ENCODE peak calls at places on chromosomes 4 and X, in six cellular contexts. H is HCT116, M is Karpas-422, B is MM.1S, S is SK-N-SH, R is GM23248. T is an unnamed sample. For H3K4me1 and H3K9me2, the result is how much of the 10 kb centered on the place peaks cover.

GRCh38 chr4:74651198-74651597 is 143.1 kb downstream of the BTC start:
- DNase-seq in H (no peak), M (no peak), S (no peak), R (no peak), B (no peak), T (no peak)

GRCh38 chrX:16671005-16671404 is 21.0 kb downstream of the S100G start:
- DNase-seq in B (peak), R (peak), M (peak), H (peak), S (peak), T (peak)

GRCh38 chr4:156949373-156949814 is 22.2 kb downstream of the PDGFC start:
- DNase-seq in S (no peak), R (peak), H (no peak), B (no peak), M (no peak), T (peak)

GRCh38 chr4:84681488-84682274 is 98.8 kb downstream of the CDS1 start:
- DNase-seq in H (no peak), R (peak), B (peak), M (no peak), S (no peak), T (peak)

GRCh38 chr4:158051401-158052235 is 121.2 kb downstream of the GASK1B start:
- DNase-seq in R (peak), M (no peak), B (no peak), S (no peak), H (no peak), T (no peak)

GRCh38 chrX:140766024-140766611 is 56.6 kb downstream of the LINC00632 start:
- DNase-seq in H (no peak), S (peak), M (peak), R (peak), B (peak), T (peak)

GRCh38 chrX:134792077-134792476 is 133.8 kb upstream of the PLAC1 start:
- DNase-seq in R (no peak), H (no peak), M (no peak), S (no peak), B (no peak), T (peak)

GRCh38 chr4:2745981-2746806 is 9.9 kb downstream of the TNIP2 start:
- DNase-seq in R (peak), H (no peak), B (peak), M (peak), S (no peak), T (peak)

GRCh38 chr4:26568446-26568994 is 15.4 kb upstream of the TBC1D19 start:
- DNase-seq in M (no peak), S (no peak), R (peak), B (no peak), H (peak), T (peak)

GRCh38 chr4:22625301-22625700 is 67.4 kb upstream of the GBA3 start:
- DNase-seq in M (no peak), R (peak), S (no peak), H (no peak), B (no peak), T (peak)

GRCh38 chr4:134540588-134540987 is 339.0 kb upstream of the PABPC4L start:
- DNase-seq in R (no peak), B (no peak), M (no peak), H (no peak), S (no peak), T (no peak)

GRCh38 chr4:48939785-48940184 is 33.2 kb upstream of the OCIAD2 start:
- DNase-seq in R (peak), B (no peak), S (no peak), M (no peak), H (no peak), T (peak)

GRCh38 chrX:153761863-153762262 is 2.2 kb upstream of the PLXNB3 start:
- DNase-seq in H (no peak), S (no peak), B (no peak), R (no peak), M (peak), T (no peak)

GRCh38 chr4:77349796-77350195 is 192.8 kb downstream of the CCNG2 start:
- DNase-seq in M (no peak), B (no peak), R (peak), H (no peak), S (no peak), T (peak)

DNA sequence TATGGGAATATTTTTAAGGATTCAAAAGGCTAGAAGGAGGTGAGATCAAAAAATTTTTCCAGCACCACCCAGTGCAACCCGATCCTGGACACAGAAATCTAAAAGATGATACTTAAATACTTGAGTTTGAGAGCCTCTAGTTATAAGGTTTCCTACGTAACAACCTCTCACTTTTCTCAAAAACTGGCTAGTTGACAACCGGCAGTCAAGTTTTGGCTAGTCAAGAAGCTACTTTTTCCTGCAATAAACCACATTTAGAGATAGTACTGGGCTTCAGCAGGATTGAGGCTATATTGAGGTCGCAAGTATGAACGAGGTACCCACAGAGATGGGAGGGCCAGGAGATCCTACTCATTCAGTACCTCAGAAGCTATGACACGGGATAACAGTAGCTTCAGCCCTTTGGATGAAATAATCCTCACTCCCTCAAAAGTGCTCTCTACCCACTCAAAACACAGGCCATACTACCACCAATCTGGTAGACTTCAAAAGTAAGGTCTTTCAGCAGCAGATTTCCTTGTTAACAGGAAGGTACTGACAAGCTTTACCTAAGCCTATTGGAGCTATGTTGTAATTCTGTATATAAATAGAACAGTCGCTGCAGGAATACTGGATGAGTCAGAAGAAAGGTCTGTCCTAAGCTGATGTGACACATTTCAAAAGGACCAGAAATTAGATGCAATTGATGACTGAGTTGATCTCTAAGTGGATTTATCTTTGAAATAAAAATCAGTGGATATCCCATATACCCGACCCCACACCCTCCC is 1.5 kb upstream of the TSPAN5 start:
- DNase-seq in H (no peak), M (no peak), R (peak), B (no peak), S (no peak), T (peak)
- H3K9ac ChIP-seq in H (peak), M (no peak), R (peak), B (no peak), S (peak), T (no peak)

GRCh38 chr4:183142566-183143545 is 43.8 kb downstream of the WWC2 start:
- DNase-seq in B (no peak), M (no peak), R (peak), H (no peak), S (peak), T (peak)

GRCh38 chr4:183141997-183142396 is 42.9 kb downstream of the WWC2 start:
- DNase-seq in H (no peak), M (no peak), R (no peak), B (no peak), S (no peak), T (peak)

GRCh38 chr4:183139972-183140570 is 41.0 kb downstream of the WWC2 start:
- DNase-seq in B (no peak), S (no peak), M (no peak), H (no peak), R (peak), T (no peak)

GRCh38 chr4:183139058-183139740 is 40.1 kb downstream of the WWC2 start:
- DNase-seq in R (peak), M (no peak), B (no peak), S (no peak), H (no peak), T (no peak)

GRCh38 chr4:183140911-183141320 is 41.9 kb downstream of the WWC2 start:
- DNase-seq in M (no peak), B (no peak), H (no peak), R (peak), S (no peak), T (no peak)
- H3K4me1 ChIP-seq in M (under half), B (under half), H (under half), R (half or more), S (under half), T (under half)

DNA sequence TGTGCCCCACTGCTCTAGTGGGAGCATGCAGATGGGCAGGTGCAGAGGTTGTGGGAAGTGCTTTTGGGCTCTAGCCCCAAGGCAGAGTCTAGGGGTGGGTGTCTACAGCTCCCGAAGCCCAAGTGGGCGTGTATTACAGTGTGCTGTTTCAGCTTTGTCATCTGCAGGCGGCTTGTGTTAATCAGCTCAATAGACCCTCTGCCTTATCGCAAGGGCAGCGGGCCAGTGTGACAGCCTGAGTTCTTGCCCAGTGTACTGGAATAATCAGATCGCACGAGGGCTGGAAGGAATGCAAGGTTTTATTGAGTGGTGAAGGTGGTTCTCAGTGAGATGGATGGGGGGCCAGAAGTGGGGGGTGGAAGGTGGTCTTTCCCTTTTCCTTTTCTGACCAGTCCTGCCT is 529.4 kb upstream of the AMOT start:
- DNase-seq in R (no peak), S (no peak), M (no peak), H (no peak), B (no peak), T (no peak)
- H3K9me2 ChIP-seq in R (under half), S (under half), M (under half), H (under half), B (under half), T (under half)

DNA sequence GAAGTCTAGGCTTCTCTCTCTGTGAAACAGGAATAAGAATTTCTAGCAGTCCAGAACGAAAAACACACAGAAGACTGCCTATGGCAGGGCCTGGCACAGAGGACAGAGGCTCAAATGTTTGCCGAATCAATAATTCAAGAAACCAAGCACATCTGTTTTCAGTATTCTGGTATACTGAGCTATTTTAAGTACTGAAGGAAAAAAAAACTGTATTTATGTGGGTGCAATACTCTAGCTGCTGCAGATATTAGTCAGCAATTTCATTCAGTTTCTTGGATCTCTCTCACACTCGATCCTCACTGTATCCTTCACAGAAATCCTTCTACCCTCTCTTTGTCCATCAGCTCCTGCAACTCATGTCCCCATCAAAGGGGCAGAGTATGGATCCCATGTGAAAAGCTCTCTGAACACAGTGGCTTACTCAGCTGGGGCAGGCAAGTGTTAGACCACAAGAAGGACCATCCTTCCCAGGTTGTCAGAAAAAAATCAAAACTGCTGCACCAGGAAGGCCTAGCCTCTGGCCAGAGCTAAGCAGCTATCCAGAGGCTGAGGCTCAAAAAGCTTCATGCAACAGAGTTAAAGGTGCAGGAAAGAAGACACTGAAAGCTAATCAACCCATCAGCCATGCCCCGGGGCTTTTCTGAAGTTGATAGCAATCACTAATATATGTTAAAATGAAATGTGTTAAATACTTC is 9.1 kb upstream of the USO1 start:
- DNase-seq in R (peak), S (peak), M (no peak), B (peak), H (no peak), T (no peak)
- H3K9ac ChIP-seq in R (peak), S (peak), M (no peak), B (peak), H (no peak), T (no peak)

DNA sequence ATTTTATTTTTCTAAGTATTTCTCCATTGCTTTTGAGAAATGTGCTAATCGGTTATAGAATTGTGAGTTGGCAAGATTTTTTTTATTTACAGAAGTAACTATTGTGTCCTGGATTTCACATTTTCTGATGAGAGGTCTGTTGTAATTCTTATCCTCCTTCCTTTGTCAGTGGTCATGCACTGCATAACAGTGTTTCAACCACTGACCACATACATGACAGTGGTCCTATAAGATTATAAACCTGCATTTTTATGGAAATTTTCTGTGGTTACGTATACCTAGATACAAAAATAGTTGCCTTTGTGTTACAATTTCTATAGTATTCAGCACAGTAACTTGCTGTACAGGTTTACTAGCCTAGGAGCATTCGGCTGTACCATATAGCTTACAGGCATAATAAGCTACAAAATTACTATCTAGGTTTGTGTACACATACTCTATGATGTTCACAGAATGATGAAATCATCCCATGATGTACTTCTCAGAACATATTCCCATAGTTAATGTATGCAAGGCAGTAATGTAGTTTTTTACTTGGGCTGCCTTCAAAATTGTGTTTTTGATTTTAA is 47.8 kb downstream of the APELA start:
- DNase-seq in B (no peak), M (no peak), R (peak), S (no peak), H (no peak), T (peak)
- H3K4me1 ChIP-seq in B (under half), M (under half), R (under half), S (under half), H (under half), T (under half)

GRCh38 chrX:44310227-44310626 is 33.2 kb downstream of the EFHC2 start:
- DNase-seq in S (no peak), H (no peak), M (no peak), B (no peak), R (no peak), T (no peak)

GRCh38 chrX:44306336-44306735 is 37.1 kb downstream of the EFHC2 start:
- DNase-seq in H (no peak), R (no peak), B (no peak), M (no peak), S (no peak), T (peak)

GRCh38 chrX:44305921-44306320 is 37.6 kb downstream of the EFHC2 start:
- DNase-seq in R (no peak), B (no peak), S (no peak), H (no peak), M (no peak), T (no peak)

GRCh38 chrX:44312421-44312820 is 31.1 kb downstream of the EFHC2 start:
- DNase-seq in R (no peak), M (no peak), H (no peak), S (no peak), B (no peak), T (no peak)

GRCh38 chrX:44308869-44309268 is 34.6 kb downstream of the EFHC2 start:
- DNase-seq in H (no peak), R (no peak), B (no peak), S (no peak), M (no peak), T (no peak)
- H3K9me2 ChIP-seq in H (under half), R (under half), B (under half), S (under half), M (under half), T (under half)

DNA sequence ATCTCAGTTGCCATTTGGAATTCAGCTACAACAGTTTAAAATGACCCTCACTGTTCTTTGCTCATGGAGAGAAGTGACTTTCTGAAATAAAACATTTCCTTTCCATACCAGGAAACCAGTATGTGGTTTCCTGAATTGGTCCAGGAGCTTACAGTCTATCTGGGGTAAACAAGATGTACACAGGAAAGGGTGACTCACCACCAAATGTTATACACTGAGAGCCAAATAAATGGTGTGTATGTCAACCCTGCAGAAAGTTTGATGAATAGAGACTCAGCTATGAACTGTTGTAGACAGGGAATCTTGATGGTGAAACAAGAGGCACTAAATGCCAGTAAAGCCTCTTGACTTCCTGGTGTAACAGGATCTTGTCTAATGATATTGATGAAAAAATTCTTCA is 100.4 kb downstream of the HS6ST2 start:
- DNase-seq in M (no peak), S (no peak), R (no peak), H (no peak), B (peak), T (peak)
- H3K9ac ChIP-seq in M (no peak), S (no peak), R (no peak), H (no peak), B (no peak), T (no peak)

GRCh38 chrX:19794690-19795089 is 92.7 kb downstream of the SH3KBP1 start:
- DNase-seq in B (no peak), S (no peak), R (peak), H (no peak), M (no peak), T (peak)

GRCh38 chrX:19800821-19801220 is 86.6 kb downstream of the SH3KBP1 start:
- DNase-seq in S (no peak), H (no peak), R (no peak), B (no peak), M (no peak), T (no peak)

GRCh38 chrX:19795289-19795688 is 92.1 kb downstream of the SH3KBP1 start:
- DNase-seq in M (no peak), R (no peak), H (no peak), S (no peak), B (no peak), T (no peak)

GRCh38 chrX:19799319-19800182 is 87.8 kb downstream of the SH3KBP1 start:
- DNase-seq in H (no peak), S (no peak), R (peak), M (no peak), B (no peak), T (no peak)

GRCh38 chrX:19798423-19798822 is 89.0 kb downstream of the SH3KBP1 start:
- DNase-seq in B (no peak), R (no peak), H (no peak), S (no peak), M (no peak), T (peak)
- H3K4me1 ChIP-seq in B (under half), R (under half), H (under half), S (under half), M (under half), T (under half)

GRCh38 chr4:7217039-7217438 is 24.7 kb downstream of the SORCS2 start:
- DNase-seq in B (no peak), R (no peak), S (no peak), M (no peak), H (no peak), T (no peak)
- H3K9me2 ChIP-seq in B (under half), R (under half), S (under half), M (under half), H (under half), T (under half)

GRCh38 chr4:155094421-155094820 is 114.0 kb upstream of the NPY2R start:
- DNase-seq in R (peak), B (no peak), S (no peak), H (no peak), M (no peak), T (no peak)

GRCh38 chr4:155099231-155099630 is 109.2 kb upstream of the NPY2R start:
- DNase-seq in R (no peak), M (no peak), B (no peak), H (no peak), S (no peak), T (no peak)
- H3K9ac ChIP-seq in R (no peak), M (no peak), B (no peak), H (no peak), S (no peak), T (no peak)

T was measured in PC-3.